ENCODE peak calls at places on chromosome 4, in four cellular contexts. K is naive thymus-derived CD8-positive, alpha-beta T cell; P is chondrocyte; D is cardiac fibroblast. T is an unnamed sample.

GRCh38 chr4:137393043-137393442 is 139.3 kb downstream of the PCDH18 start:
- DNase-seq in K (no peak), P (no peak), D (no peak), T (no peak)

GRCh38 chr4:40524642-40525041 is 105.0 kb downstream of the RBM47 start:
- DNase-seq in K (no peak), P (no peak), D (peak; percentile 46), T (no peak)

GRCh38 chr4:132669786-132670185 is 479.3 kb upstream of the PCDH10 start:
- DNase-seq in K (no peak), P (no peak), D (no peak), T (no peak)

GRCh38 chr4:140944539-140944938 is 188.4 kb upstream of the TBC1D9 start:
- DNase-seq in K (no peak), P (no peak), D (peak; percentile 85), T (no peak)

GRCh38 chr4:929096-929765 is 2.9 kb downstream of the GAK start:
- DNase-seq in K (no peak), P (peak; percentile 73), D (no peak), T (no peak)

GRCh38 chr4:139950568-139950967 is 203.4 kb downstream of the MAML3 start:
- DNase-seq in K (no peak), P (no peak), D (peak; percentile 39), T (no peak)

GRCh38 chr4:16627999-16628398 is 270.4 kb downstream of the LDB2 start:
- DNase-seq in K (no peak), P (no peak), D (peak; percentile 95), T (no peak)

GRCh38 chr4:163167333-163167626 is 590 bp upstream of the NAF1 start:
- DNase-seq in K (no peak), P (no peak), D (peak; percentile 52), T (no peak)

GRCh38 chr4:48129307-48130014 is 4.6 kb downstream of the TXK start:
- DNase-seq in K (no peak), P (no peak), D (no peak), T (no peak)

GRCh38 chr4:46329118-46329976 is 60.6 kb downstream of the GABRA2 start:
- DNase-seq in K (no peak), P (no peak), D (peak; percentile 56), T (no peak)

GRCh38 chr4:47836655-47837581 is 949 bp downstream of the CORIN start:
- DNase-seq in K (peak; percentile 70), P (peak; percentile 95), D (peak; percentile 80), T (peak; percentile 30)

GRCh38 chr4:83613023-83613422 is 77.1 kb downstream of the GPAT3 start:
- DNase-seq in K (no peak), P (no peak), D (no peak), T (no peak)

GRCh38 chr4:71338846-71339593 is at the start of gene SLC4A4:
- DNase-seq in K (no peak), P (no peak), D (peak; percentile 68), T (no peak)

GRCh38 chr4:151287409-151287808 is 10.4 kb downstream of the PRSS48 start:
- DNase-seq in K (no peak), P (no peak), D (peak; percentile 14), T (no peak)

T was measured in effector CD4-positive, alpha-beta T cell.